ENCODE peak calls at places on chromosomes 12 and 14, in five cellular contexts. L is adipocyte; X is CD4-positive, alpha-beta memory T cell; W is Peyer's patch; V is fibroblast of lung. Q is an unnamed sample.

GRCh38 chr14:72479471-72479931 is 414.4 kb downstream of the DPF3 start:
- DNase-seq in L (no peak), X (no peak), W (no peak), V (no peak), Q (no peak)

GRCh38 chr14:100531152-100531551 is 56.1 kb downstream of the BEGAIN start:
- DNase-seq in L (no peak), X (no peak), W (no peak), V (no peak), Q (no peak)

GRCh38 chr14:87813691-87814090 is 179.3 kb downstream of the GALC start:
- DNase-seq in L (no peak), X (no peak), W (no peak), V (no peak), Q (no peak)

GRCh38 chr12:47820631-47821345 is 1.1 kb upstream of the HDAC7 start:
- DNase-seq in L (peak; percentile 98), X (no peak), W (no peak), V (peak; percentile 95), Q (peak; percentile 91)

GRCh38 chr14:83247925-83248639 is 1714.4 kb upstream of the SEL1L start:
- DNase-seq in L (no peak), X (no peak), W (no peak), V (no peak), Q (no peak)

GRCh38 chr12:122835693-122836026 is 403 bp downstream of the HIP1R start:
- DNase-seq in L (no peak), X (no peak), W (peak; percentile 31), V (no peak), Q (no peak)

GRCh38 chr14:99910337-99911268 is 117.4 kb downstream of the EML1 start:
- DNase-seq in L (peak; percentile 88), X (no peak), W (no peak), V (peak; percentile 74), Q (no peak)

GRCh38 chr12:57262126-57262822 is 11.3 kb upstream of the STAC3 start:
- DNase-seq in L (no peak), X (no peak), W (no peak), V (no peak), Q (no peak)

GRCh38 chr12:122031342-122032216 is 9.9 kb downstream of the BCL7A start:
- DNase-seq in L (peak; percentile 44), X (peak; percentile 19), W (peak; percentile 51), V (no peak), Q (peak; percentile 45)

GRCh38 chr14:61130512-61131260 is 149.6 kb downstream of the SLC38A6 start:
- DNase-seq in L (no peak), X (no peak), W (no peak), V (no peak), Q (no peak)

GRCh38 chr14:76682367-76682766 is 78.9 kb upstream of the VASH1 start:
- DNase-seq in L (no peak), X (no peak), W (no peak), V (no peak), Q (no peak)

GRCh38 chr12:2752676-2753371 is 41.9 kb upstream of the FKBP4 start:
- DNase-seq in L (peak; percentile 84), X (peak; percentile 74), W (peak; percentile 19), V (peak; percentile 60), Q (peak; percentile 69)

GRCh38 chr12:107164392-107164791 is 71.0 kb upstream of the CRY1 start:
- DNase-seq in L (no peak), X (no peak), W (no peak), V (no peak), Q (no peak)

DNA sequence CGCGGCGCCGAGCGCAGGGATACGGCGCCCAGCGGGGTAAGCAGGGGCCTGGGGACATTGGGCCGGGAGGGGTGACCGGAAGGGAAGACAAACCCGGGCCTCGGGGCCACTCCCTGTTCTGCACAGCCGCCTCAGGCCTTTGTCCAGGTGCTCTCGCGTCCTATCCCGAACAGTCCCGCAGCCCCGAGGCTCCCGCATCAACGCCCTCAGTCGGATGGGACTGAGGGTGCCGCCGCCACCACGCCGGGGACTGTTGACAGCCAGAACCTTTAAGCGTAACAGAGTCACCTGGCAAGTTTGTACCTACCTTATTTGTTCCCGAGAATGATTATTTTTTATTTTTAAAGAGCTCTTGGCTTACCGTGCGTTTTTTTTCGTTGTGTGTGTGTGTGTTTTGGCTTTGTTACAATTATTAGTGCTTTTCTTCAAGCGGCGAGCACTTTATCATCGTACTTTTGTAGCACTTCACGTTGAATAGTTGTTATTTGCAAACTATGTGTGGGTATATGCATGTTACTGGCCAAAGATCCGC is 395 bp downstream of the COA8 start:
- DNase-seq in L (no peak), X (no peak), W (no peak), V (no peak), Q (no peak)
- H3K4me1 ChIP-seq in L (peaks cover 43% of the 10 kb centered on the region), X (peaks cover 51% of the 10 kb centered on the region), W (peaks cover 44% of the 10 kb centered on the region), V (peaks cover 10% of the 10 kb centered on the region), Q (peaks cover 23% of the 10 kb centered on the region)

DNA sequence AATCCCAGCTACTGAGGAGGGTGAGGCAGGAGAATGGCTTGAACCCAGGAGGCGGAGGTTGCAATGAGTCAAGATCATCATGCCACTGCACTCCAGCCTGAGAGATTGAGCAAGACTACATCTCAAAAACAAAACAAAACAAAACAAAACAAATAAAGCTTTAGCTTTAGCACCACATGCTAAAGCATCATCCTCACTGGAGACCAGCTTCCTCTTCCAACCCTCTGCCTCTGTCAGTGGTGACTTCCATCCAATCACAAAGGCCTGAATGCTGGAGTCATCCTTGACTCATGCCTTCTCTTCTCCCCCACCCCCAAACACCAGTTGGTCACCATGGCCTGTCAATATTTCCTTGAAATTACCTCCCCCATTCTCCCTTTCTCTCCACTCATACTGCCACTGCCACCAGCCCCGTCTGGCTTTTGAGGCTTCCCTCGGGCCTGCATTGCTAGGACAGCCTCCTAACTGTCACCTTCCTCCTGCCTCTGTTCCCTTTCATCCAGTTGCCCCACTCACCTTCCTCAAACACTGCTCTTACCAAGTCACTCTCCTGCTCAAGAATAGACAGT is 1.4 kb downstream of the ZNF385A start:
- DNase-seq in L (peak; percentile 63), X (no peak), W (no peak), V (peak; percentile 88), Q (peak; percentile 42)
- H3K4me1 ChIP-seq in L (peaks cover 34% of the 10 kb centered on the region), X (peaks cover 4% of the 10 kb centered on the region), W (peaks cover 30% of the 10 kb centered on the region), V (peaks cover 9% of the 10 kb centered on the region), Q (peaks cover 4% of the 10 kb centered on the region)

GRCh38 chr14:81523616-81524015 is 10.0 kb downstream of the SEL1L start:
- DNase-seq in L (no peak), X (no peak), W (no peak), V (no peak), Q (no peak)
- H3K4me1 ChIP-seq in L (peaks cover 38% of the 10 kb centered on the region), X (peaks cover 34% of the 10 kb centered on the region), W (peaks cover 13% of the 10 kb centered on the region), V (no peaks in the 10 kb centered on the region), Q (peaks cover 12% of the 10 kb centered on the region)

GRCh38 chr12:11756523-11756922 is 107.0 kb downstream of the ETV6 start:
- DNase-seq in L (no peak), X (no peak), W (no peak), V (no peak), Q (no peak)
- H3K4me1 ChIP-seq in L (peaks cover 22% of the 10 kb centered on the region), X (peaks cover 10% of the 10 kb centered on the region), W (peaks cover 50% of the 10 kb centered on the region), V (peaks cover 5% of the 10 kb centered on the region), Q (peaks cover 11% of the 10 kb centered on the region)